ENCODE peak calls at places on chromosomes 6 and 20, in eight cellular contexts. K is adrenal gland, W is tibial artery, H is esophagus squamous epithelium, Y is upper lobe of right lung, E is hepatocyte, R is HepG2, I is GM23338. Q is an unnamed sample.
A peak's percentile ranks its signal among the peaks of the same experiment; 100 is the strongest.

GRCh38 chr6:156776470-156776840 is 723 bp upstream of the ARID1B start:
- DNase-seq in R (peak; percentile 59), E (peak; percentile 37), I (no peak), K (no peak), Y (no peak), H (no peak), W (no peak), Q (peak; percentile 28)

GRCh38 chr6:111734068-111734825 is 128.6 kb upstream of the TRAF3IP2 start:
- DNase-seq in E (no peak), R (no peak), I (no peak), H (no peak), W (no peak), Y (no peak), K (no peak), Q (no peak)

GRCh38 chr6:128712898-128713297 is 170.0 kb upstream of the LAMA2 start:
- DNase-seq in I (no peak), E (no peak), K (no peak), H (no peak), Y (no peak), R (no peak), W (no peak), Q (no peak)

GRCh38 chr20:10453241-10453640 is 18.1 kb downstream of the SLX4IP start:
- DNase-seq in E (no peak), K (no peak), Y (no peak), I (no peak), R (no peak), H (no peak), W (no peak), Q (no peak)

GRCh38 chr20:15742627-15743026 is 830.6 kb downstream of the KIF16B start:
- DNase-seq in W (no peak), I (no peak), K (no peak), Y (no peak), R (no peak), E (no peak), H (no peak), Q (no peak)

GRCh38 chr6:157187182-157188093 is 135.9 kb downstream of the TMEM242 start:
- DNase-seq in I (no peak), R (peak; percentile 41), H (no peak), Y (no peak), K (peak; percentile 10), W (no peak), E (peak; percentile 52), Q (no peak)

GRCh38 chr20:31987744-31988143 is 19.8 kb downstream of the XKR7 start:
- DNase-seq in R (peak; percentile 45), E (peak; percentile 46), H (no peak), K (peak; percentile 21), I (peak; percentile 37), Y (no peak), W (no peak), Q (peak; percentile 30)

GRCh38 chr6:37324131-37325033 is 29.4 kb upstream of the RNF8 start:
- DNase-seq in E (no peak), I (no peak), W (no peak), H (no peak), Y (no peak), K (peak; percentile 18), R (no peak), Q (no peak)

GRCh38 chr6:128065072-128065471 is 164.2 kb upstream of the THEMIS start:
- DNase-seq in K (no peak), W (no peak), I (no peak), H (no peak), Y (no peak), E (no peak), R (no peak), Q (no peak)

GRCh38 chr6:17101422-17102257 is at the start of gene STMND1:
- DNase-seq in R (no peak), H (no peak), I (peak; percentile 68), W (no peak), K (peak; percentile 48), Y (peak; percentile 78), E (peak; percentile 71), Q (peak; percentile 22)

GRCh38 chr6:93418113-93418447 is 1.3 kb downstream of the EPHA7 start:
- DNase-seq in H (no peak), Y (no peak), E (peak; percentile 10), R (no peak), I (no peak), W (no peak), K (no peak), Q (no peak)

GRCh38 chr6:107066697-107067659 is 39.0 kb downstream of the MTRES1 start:
- DNase-seq in K (no peak), I (no peak), Y (no peak), W (no peak), H (no peak), E (peak; percentile 35), R (no peak), Q (no peak)

GRCh38 chr6:129844118-129844891 is 16.8 kb downstream of the TMEM244 start:
- DNase-seq in R (no peak), W (no peak), I (peak; percentile 70), E (peak; percentile 24), K (no peak), Y (no peak), H (no peak), Q (no peak)

GRCh38 chr6:116298273-116298672 is 18.5 kb upstream of the TSPYL1 start:
- DNase-seq in K (no peak), R (no peak), Y (no peak), H (no peak), W (no peak), I (no peak), E (no peak), Q (no peak)

GRCh38 chr6:71489736-71490135 is 201.1 kb downstream of the OGFRL1 start:
- DNase-seq in I (peak; percentile 15), Y (no peak), W (no peak), H (no peak), R (peak; percentile 47), E (peak; percentile 76), K (no peak), Q (no peak)

GRCh38 chr6:161031721-161032495 is 40.3 kb downstream of the MAP3K4 start:
- DNase-seq in K (no peak), E (no peak), H (no peak), W (no peak), Y (no peak), I (no peak), R (peak; percentile 18), Q (no peak)

DNA sequence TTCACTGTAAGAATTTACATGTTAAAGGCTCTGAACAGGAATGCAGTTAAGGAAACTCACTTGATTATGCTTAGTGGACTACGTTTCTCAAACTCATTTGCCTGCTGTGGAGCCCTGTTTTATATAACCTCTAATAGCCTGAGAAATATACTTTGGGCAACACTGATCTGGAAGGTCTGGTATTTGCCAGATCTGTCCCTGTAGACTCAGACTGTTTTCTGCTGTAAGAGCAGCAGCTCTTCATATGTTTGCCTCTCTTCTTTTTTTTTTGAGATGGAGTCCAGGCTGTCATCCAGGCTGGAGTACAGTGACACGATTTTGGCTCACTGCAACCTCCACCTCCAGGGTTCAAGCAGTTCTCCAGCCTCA is 10.1 kb downstream of the TTPAL start:
- DNase-seq in I (no peak), H (no peak), K (no peak), E (no peak), Y (no peak), W (no peak), R (no peak), Q (no peak)
- H3K36me3 ChIP-seq in I (peaks cover 18% of the 10 kb centered on the region), H (peaks cover 17% of the 10 kb centered on the region), K (peaks cover 43% of the 10 kb centered on the region), E (peaks cover 3% of the 10 kb centered on the region), Y (peaks cover 73% of the 10 kb centered on the region), W (peaks cover 78% of the 10 kb centered on the region), R (peaks cover 23% of the 10 kb centered on the region), Q (peaks cover 26% of the 10 kb centered on the region)

DNA sequence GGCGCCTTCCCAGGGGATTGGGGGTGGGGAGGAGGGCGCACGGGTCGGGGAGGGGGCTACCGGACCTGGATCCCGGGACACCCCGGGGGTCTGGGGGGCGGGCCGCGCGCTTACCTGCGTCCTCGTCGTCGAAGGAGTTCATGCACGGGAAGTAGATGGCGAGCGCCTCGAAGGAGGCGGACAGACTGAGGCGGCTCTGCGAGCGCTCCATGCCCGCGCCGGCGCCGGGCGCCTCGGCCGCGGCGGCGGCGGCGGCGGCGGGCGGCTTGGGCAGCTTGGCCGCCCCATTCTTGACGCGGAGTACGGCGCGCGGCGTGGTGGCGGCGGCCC is 320 bp downstream of the RIMS4 start:
- DNase-seq in E (no peak), W (no peak), Y (no peak), K (no peak), H (no peak), R (no peak), I (peak; percentile 43), Q (no peak)
- H3K4me3 ChIP-seq in E (peak overlapping the region; percentile 13), W (peak overlapping the region; percentile 47), Y (peak overlapping the region; percentile 19), K (no peak overlapping the region), H (peak overlapping the region; percentile 50), R (no peak overlapping the region), I (peak overlapping the region; percentile 88), Q (peak overlapping the region; percentile 56)

DNA sequence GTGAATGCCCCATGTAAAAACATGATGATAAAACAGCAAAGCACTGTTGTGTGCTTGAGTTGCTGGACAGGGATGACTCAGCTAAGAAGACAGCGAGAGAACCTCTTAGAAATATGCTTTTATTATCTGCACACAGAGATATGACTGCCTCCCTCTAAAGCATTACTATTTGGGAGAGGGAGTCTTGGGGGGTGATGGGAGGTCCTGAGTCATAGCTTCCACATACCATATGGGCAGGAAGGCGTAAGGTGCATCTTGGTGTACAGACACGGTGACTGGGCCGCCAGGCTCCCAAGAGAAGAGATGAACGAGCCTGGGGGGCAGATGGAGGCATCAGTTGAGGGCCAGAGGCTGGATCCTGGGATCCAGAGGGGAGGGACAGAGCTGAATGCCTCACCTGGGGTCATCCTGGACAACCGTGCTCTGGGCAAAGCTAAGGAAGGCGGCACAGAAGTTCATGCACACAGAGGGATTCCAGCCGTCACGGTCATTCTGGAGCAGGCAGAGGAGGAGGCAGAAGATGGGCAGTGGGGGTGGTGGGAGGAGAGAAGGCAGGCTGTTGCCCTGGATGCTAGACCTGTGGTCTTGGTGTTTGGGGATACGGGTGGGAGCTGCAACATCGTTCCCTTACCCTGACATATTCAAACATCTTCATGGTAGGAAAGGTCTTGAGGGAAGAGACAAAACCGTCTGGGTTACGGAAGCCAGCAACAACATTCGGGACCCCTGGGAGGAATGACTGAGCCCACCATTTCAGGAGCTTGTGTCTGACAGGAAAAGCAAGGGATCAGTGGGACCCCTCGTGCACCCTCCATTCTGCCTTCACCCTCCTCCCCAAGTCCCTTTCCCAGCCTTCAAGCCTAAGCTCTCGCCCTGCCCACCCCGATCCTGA is 2.0 kb downstream of the DXO start:
- DNase-seq in K (no peak), W (no peak), R (no peak), H (no peak), Y (no peak), I (no peak), E (no peak), Q (no peak)
- H3K36me3 ChIP-seq in K (peaks cover 54% of the 10 kb centered on the region), W (peaks cover 52% of the 10 kb centered on the region), R (peaks cover 35% of the 10 kb centered on the region), H (peaks cover 29% of the 10 kb centered on the region), Y (peaks cover 50% of the 10 kb centered on the region), I (peaks cover 9% of the 10 kb centered on the region), E (no peaks in the 10 kb centered on the region), Q (peaks cover 36% of the 10 kb centered on the region)

DNA sequence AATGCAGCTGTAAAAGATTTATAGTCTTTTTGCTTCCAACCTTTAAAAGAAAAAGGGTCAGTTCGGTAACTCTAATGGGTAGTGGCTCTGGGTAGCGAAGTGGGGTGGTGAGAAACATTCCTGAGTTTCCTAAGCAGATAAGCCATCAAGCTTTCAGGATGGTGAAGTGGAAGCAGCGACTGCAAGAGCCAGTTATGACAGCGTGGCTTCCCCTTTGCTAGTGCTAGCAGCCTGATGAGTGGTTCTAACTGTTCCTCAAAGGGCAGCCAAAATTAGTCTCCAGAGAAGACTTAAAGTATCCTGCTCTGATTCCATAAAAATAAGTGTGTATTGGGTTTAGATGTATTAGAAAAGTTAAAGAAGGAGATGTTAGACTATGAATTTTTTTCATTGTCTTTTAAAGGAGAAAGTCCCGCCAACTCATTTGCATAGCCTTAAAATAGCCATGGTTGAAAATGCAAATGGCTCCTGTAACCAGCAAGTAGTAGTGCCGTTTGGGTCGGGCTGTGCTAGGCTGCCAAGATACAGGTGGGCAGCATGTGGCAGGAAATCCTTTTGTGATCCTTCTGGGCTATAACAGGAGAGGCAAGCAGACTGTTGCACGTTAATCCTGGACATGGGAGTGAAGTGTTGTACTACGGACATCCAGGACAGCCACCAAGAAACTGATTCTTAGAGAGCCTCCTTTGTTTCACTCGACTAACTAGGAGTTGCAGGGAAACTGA is 18.0 kb downstream of the ELOVL2 start:
- DNase-seq in R (no peak), K (no peak), H (no peak), W (no peak), Y (no peak), I (peak; percentile 68), E (peak; percentile 7), Q (no peak)
- H3K4me3 ChIP-seq in R (no peak overlapping the region), K (no peak overlapping the region), H (no peak overlapping the region), W (no peak overlapping the region), Y (no peak overlapping the region), I (peak overlapping the region; percentile 44), E (no peak overlapping the region), Q (no peak overlapping the region)